ENCODE peak calls at places on chromosomes 5 and 9, in five cellular contexts. B, K, R, V and X are unnamed samples.

GRCh38 chr5:137642091-137642490 is 93.8 kb downstream of the KLHL3 start:
- DNase-seq in R (no peak), K (no peak), B (no peak), V (no peak), X (no peak)

GRCh38 chr5:98603456-98603855 is 170.0 kb upstream of the RGMB start:
- DNase-seq in B (no peak), R (no peak), V (no peak), K (no peak), X (no peak)

GRCh38 chr9:96420468-96421219 is 2.5 kb upstream of the ZNF367 start:
- DNase-seq in K (no peak), B (no peak), R (peak; percentile 61), V (peak; percentile 84), X (peak; percentile 89)

GRCh38 chr9:134455951-134456739 is 129.9 kb downstream of the RXRA start:
- DNase-seq in V (peak; percentile 35), K (no peak), R (no peak), B (peak; percentile 77), X (no peak)

GRCh38 chr5:145588113-145588512 is 247.0 kb downstream of the PRELID2 start:
- DNase-seq in V (no peak), B (no peak), R (no peak), K (no peak), X (no peak)

GRCh38 chr9:68844623-68845612 is 139.9 kb downstream of the PIP5K1B start:
- DNase-seq in B (peak; percentile 12), R (no peak), K (peak; percentile 47), V (peak; percentile 16), X (peak; percentile 85)

GRCh38 chr5:52685621-52686370 is 101.9 kb upstream of the ITGA1 start:
- DNase-seq in K (no peak), B (no peak), V (no peak), R (no peak), X (peak; percentile 49)

GRCh38 chr5:134100283-134101011 is 14.0 kb upstream of the TCF7 start:
- DNase-seq in R (peak; percentile 94), B (peak; percentile 45), V (no peak), K (no peak), X (peak; percentile 60)

GRCh38 chr9:115615821-115616665 is 498.1 kb upstream of the TNC start:
- DNase-seq in V (no peak), R (no peak), B (peak; percentile 4), K (no peak), X (no peak)

GRCh38 chr5:120240716-120241115 is 223.4 kb upstream of the PRR16 start:
- DNase-seq in R (no peak), B (no peak), V (no peak), K (no peak), X (no peak)

GRCh38 chr5:154196955-154197652 is 6.6 kb downstream of the GALNT10 start:
- DNase-seq in V (no peak), K (peak; percentile 83), B (peak; percentile 59), R (no peak), X (peak; percentile 51)

GRCh38 chr9:78133751-78134150 is 102.1 kb upstream of the CEP78 start:
- DNase-seq in V (no peak), B (no peak), R (no peak), K (no peak), X (no peak)

GRCh38 chr5:123371575-123372179 is 51.5 kb downstream of the CEP120 start:
- DNase-seq in V (no peak), K (peak; percentile 31), R (no peak), B (peak; percentile 11), X (peak; percentile 78)

GRCh38 chr9:101376117-101376866 is 8.5 kb downstream of the BAAT start:
- DNase-seq in K (no peak), B (no peak), V (no peak), R (no peak), X (no peak)

GRCh38 chr5:74294231-74294705 is 346.3 kb downstream of the ENC1 start:
- DNase-seq in R (peak; percentile 82), V (no peak), B (no peak), K (peak; percentile 7), X (no peak)

GRCh38 chr5:17763301-17763700 is 129.0 kb downstream of the TAF11L14 start:
- DNase-seq in B (no peak), V (no peak), K (no peak), R (no peak), X (no peak)

GRCh38 chr5:206406-206805 is 11.5 kb downstream of the CCDC127 start:
- DNase-seq in V (no peak), R (no peak), K (peak; percentile 25), B (no peak), X (no peak)

GRCh38 chr5:55480781-55481180 is 54.0 kb downstream of the PLPP1 start:
- DNase-seq in V (no peak), K (no peak), B (no peak), R (no peak), X (no peak)

GRCh38 chr9:132381966-132382541 is 24.6 kb downstream of the TTF1 start:
- DNase-seq in V (no peak), R (peak; percentile 90), K (no peak), B (no peak), X (no peak)

GRCh38 chr9:27394154-27394825 is 97.3 kb upstream of the EQTN start:
- DNase-seq in K (no peak), V (no peak), B (no peak), R (no peak), X (no peak)

GRCh38 chr5:86737579-86737978 is 119.8 kb downstream of the COX7C start:
- DNase-seq in K (no peak), R (no peak), V (no peak), B (no peak), X (no peak)

GRCh38 chr9:3027260-3027659 is 183.4 kb upstream of the PUM3 start:
- DNase-seq in K (no peak), R (no peak), B (no peak), V (no peak), X (no peak)

GRCh38 chr9:7432989-7433388 is 366.6 kb downstream of the DMAC1 start:
- DNase-seq in V (no peak), K (no peak), R (no peak), B (no peak), X (no peak)

DNA sequence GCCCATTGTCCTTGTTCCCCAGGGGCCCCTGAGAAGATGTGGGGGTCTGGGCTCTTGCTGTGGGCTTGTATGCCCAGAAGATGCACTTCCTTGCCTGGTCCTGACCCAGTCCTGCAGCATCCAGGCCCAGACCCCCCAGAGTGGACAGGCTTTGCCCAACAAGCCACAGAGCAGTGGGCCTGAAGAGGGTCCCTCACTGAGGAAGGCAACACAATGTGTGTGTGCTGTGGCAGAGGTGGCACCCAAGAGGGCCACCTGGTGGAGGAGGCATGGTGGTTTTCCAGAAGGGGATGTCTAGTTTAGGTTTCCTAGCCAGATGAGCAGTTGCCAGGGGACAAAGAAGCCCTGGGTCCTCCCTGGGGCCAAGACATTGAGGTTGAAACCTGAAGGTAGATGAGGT is 84.3 kb downstream of the PHF2 start:
- DNase-seq in V (no peak), R (no peak), B (no peak), K (no peak), X (no peak)
- H3K36me3 ChIP-seq in V (no peaks in the 10 kb centered on the region), R (peaks cover 2% of the 10 kb centered on the region), B (peaks cover 3% of the 10 kb centered on the region), K (peaks cover 11% of the 10 kb centered on the region), X (no peaks in the 10 kb centered on the region)

DNA sequence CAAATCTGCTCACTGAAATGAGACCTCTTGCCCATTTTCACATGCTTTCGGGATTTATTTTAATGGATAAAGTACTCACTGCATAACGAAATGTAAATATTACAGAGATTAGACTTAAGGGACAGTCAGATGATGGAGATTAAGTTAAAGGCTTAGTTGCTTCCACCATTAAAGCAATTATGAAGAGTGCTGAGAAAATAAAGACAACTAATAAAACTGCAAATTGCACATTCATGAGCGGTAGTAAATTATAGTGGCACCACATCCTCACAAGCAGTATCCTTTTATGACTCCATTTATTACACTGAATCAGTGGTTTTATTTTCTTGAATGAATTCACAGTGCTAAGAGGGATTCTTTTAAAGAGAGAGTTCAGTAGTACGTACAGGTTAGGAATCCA is 76.2 kb upstream of the TMED7 start:
- DNase-seq in B (no peak), V (no peak), K (no peak), R (no peak), X (no peak)
- TF ChIP-seq REST in B (no peak), V (no peak), K (no peak), R (no peak), X (no peak)

GRCh38 chr5:150446103-150446502 is 3.4 kb downstream of the RPS14 start:
- DNase-seq in R (no peak), V (no peak), B (no peak), K (no peak), X (no peak)
- H3K36me3 ChIP-seq in R (peaks cover 30% of the 10 kb centered on the region), V (peaks cover 61% of the 10 kb centered on the region), B (peaks cover 54% of the 10 kb centered on the region), K (peaks cover 65% of the 10 kb centered on the region), X (peaks cover 52% of the 10 kb centered on the region)

DNA sequence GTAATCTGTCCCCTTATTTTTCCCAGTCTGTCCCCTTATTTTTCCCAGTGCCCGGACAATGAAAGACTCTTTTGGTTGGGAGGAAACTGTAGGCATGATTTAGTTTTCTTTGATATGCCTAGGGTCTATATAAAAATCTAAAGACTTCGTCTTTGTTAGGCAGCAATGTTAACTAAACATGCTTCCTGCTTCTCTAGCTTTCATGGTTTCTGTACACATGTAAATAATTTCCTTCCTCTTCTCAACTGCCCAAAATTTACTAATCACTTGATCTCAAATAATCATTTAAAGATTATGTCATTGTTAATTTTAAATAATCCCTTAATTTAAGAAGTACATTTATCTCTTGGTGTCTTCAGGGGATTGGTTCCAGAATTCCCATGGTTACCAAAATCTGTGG is 47.8 kb upstream of the RAPGEF6 start:
- DNase-seq in B (no peak), K (no peak), R (no peak), V (no peak), X (no peak)
- TF ChIP-seq REST in B (no peak), K (no peak), R (no peak), V (no peak), X (no peak)

GRCh38 chr9:120643096-120643495 is 63.1 kb upstream of the CDK5RAP2 start:
- DNase-seq in B (no peak), K (no peak), R (no peak), V (no peak), X (no peak)
- H3K36me3 ChIP-seq in B (no peaks in the 10 kb centered on the region), K (no peaks in the 10 kb centered on the region), R (no peaks in the 10 kb centered on the region), V (no peaks in the 10 kb centered on the region), X (no peaks in the 10 kb centered on the region)

GRCh38 chr9:81976351-81976750 is 12.2 kb upstream of the SPATA31D1 start:
- DNase-seq in V (no peak), B (no peak), K (no peak), R (no peak), X (peak; percentile 30)

GRCh38 chr9:81979196-81979595 is 9.4 kb upstream of the SPATA31D1 start:
- DNase-seq in V (no peak), B (no peak), K (no peak), R (no peak), X (no peak)

GRCh38 chr9:81971727-81972126 is 16.8 kb upstream of the SPATA31D1 start:
- DNase-seq in R (no peak), V (no peak), K (no peak), B (no peak), X (no peak)

GRCh38 chr9:81969971-81970370 is 18.6 kb upstream of the SPATA31D1 start:
- DNase-seq in B (no peak), K (no peak), R (no peak), V (no peak), X (peak; percentile 1)

DNA sequence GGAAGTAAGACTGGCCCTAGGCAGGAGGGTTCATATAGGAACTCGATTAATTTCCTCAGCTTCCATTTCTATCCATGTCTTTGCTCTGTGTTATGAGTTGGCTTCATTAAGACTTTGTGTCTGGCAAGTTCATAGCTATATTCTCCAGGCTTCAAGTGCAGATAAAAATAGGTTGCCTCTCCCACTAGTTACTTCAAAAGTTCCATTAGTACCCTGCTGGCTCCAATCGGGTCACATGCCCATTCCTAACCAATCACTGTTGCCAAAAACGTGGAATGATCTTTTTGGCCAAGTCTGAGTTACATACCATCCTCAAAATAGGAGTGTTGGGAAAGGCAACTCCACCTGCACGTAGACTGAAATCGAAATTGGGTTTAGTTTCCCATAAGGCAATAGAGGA is 13.8 kb upstream of the SPATA31D1 start:
- DNase-seq in R (no peak), K (no peak), B (no peak), V (no peak), X (no peak)
- TF ChIP-seq REST in R (no peak), K (no peak), B (no peak), V (no peak), X (no peak)